ENCODE peak calls at places on chromosomes 4 and X, in six cellular contexts. J is SK-N-SH, F is HCT116, C is neural progenitor cell, E is MM.1S, T is PC-3. D is an unnamed sample.

GRCh38 chr4:23888421-23889319 is 1.2 kb downstream of the PPARGC1A start:
- DNase-seq in J (peak; percentile 66), T (no peak), F (no peak), C (peak; percentile 29), E (peak; percentile 21), D (no peak)

GRCh38 chr4:80070880-80071620 is 2.0 kb downstream of the ANTXR2 start:
- DNase-seq in T (peak; percentile 34), J (no peak), C (no peak), E (no peak), F (no peak), D (no peak)

GRCh38 chr4:107870236-107870635 is 45.5 kb downstream of the SGMS2 start:
- DNase-seq in J (no peak), E (no peak), T (no peak), C (no peak), F (no peak), D (no peak)

GRCh38 chrX:20363003-20363674 is 96.4 kb upstream of the RPS6KA3 start:
- DNase-seq in J (no peak), E (no peak), F (no peak), T (no peak), C (no peak), D (no peak)

GRCh38 chr4:187387709-187388108 is 607.9 kb upstream of the ZFP42 start:
- DNase-seq in F (no peak), C (no peak), E (no peak), J (no peak), T (peak; percentile 61), D (no peak)

GRCh38 chr4:72496119-72496518 is 72.9 kb downstream of the ADAMTS3 start:
- DNase-seq in C (no peak), F (no peak), J (no peak), T (peak; percentile 71), E (no peak), D (no peak)

GRCh38 chr4:13162886-13163285 is 321.3 kb downstream of the RAB28 start:
- DNase-seq in E (no peak), C (no peak), J (no peak), F (no peak), T (peak; percentile 38), D (no peak)

GRCh38 chrX:295136-295535 is 14.0 kb downstream of the PLCXD1 start:
- DNase-seq in C (no peak), E (no peak), T (no peak), J (no peak), F (no peak), D (no peak)

GRCh38 chr4:188299161-188299560 is 159.9 kb downstream of the TRIML1 start:
- DNase-seq in J (no peak), C (no peak), F (no peak), T (no peak), E (no peak), D (no peak)

GRCh38 chr4:46999584-46999983 is 6.2 kb upstream of the GABRA4 start:
- DNase-seq in J (no peak), C (no peak), E (no peak), F (no peak), T (no peak), D (no peak)

GRCh38 chr4:114093221-114093715 is 113.8 kb upstream of the ARSJ start:
- DNase-seq in F (no peak), C (no peak), E (no peak), T (no peak), J (no peak), D (no peak)

GRCh38 chr4:2289955-2290333 is 28.0 kb upstream of the MXD4 start:
- DNase-seq in F (no peak), E (no peak), J (no peak), T (no peak), C (no peak), D (no peak)
- H2AFZ ChIP-seq in F (no peak overlapping the region), E (no peak overlapping the region), J (no peak overlapping the region), T (no peak overlapping the region), C (no peak overlapping the region), D (no peak overlapping the region)

DNA sequence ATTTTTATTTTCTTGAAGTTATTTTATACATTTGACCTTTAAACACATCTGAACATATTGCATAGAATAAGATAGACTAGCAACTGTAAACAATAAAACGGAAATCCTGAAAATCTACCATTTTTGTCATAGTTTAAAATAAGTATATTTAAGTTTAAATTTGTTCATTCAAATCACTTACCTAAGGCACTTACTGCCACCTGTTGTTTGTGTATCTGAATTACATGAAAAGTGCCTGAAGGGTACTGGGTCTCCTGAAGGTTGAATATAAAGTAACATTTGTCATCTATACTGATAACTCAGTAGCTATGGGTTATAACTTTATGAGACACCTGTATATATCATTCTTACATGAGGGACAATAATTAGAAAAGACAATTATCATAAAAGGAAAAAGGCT is 38.6 kb downstream of the TRPC5 start:
- DNase-seq in T (peak; percentile 52), E (peak; percentile 50), J (peak; percentile 14), C (peak; percentile 64), F (peak; percentile 12), D (peak; percentile 2)
- TF ChIP-seq EZH2phosphoT487 in T (no peak), E (no peak), J (no peak), C (no peak), F (no peak), D (no peak)

GRCh38 chrX:102085706-102086105 is 39.8 kb upstream of the TCEAL2 start:
- DNase-seq in C (no peak), J (no peak), T (no peak), E (no peak), F (no peak), D (no peak)
- H3K9me3 ChIP-seq in C (peaks cover 3% of the 10 kb centered on the region), J (no peaks in the 10 kb centered on the region), T (no peaks in the 10 kb centered on the region), E (no peaks in the 10 kb centered on the region), F (no peaks in the 10 kb centered on the region), D (no peaks in the 10 kb centered on the region)

DNA sequence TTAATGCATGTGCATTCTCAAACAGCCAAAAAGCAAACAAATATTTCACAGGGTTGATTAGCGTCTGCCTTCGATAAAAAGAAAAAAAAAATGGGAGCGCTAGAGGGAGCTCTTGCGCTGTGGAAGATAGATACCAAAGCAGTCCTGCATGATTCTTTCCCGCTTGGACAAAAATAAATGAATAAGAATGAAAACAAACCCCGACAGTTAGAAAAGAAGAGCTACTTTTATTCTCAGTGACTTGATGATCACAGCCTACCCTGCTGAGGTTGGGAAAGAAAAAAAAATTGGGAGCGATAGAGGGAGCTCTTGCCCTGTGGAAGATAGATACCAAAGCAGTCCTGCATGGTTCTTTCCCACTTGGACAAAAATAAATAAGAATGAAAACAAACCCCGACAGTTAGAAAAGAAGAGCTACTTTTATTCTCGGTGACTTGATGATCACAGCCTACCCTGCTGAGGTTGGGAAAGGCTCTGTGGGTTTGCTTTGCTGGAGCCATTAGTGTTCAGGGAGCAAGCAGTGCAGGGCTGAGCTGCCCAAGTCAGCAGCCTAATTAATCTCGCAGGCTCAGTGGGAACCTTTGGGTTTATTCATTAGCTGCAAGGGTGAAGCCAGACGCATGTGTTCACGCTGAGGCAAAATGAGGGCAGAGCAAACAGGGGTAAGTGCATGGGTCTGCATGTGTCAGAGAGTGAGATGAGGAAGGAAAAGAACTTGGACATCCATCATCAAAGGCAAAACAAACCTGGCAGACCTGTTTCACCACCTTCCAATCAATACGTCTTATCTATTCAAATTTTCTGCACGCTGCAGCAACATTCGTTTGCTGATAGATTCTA is 249.3 kb upstream of the PRKX start:
- DNase-seq in J (peak; percentile 18), T (peak; percentile 64), E (peak; percentile 34), F (no peak), C (peak; percentile 68), D (peak; percentile 25)
- H2AFZ ChIP-seq in J (no peak overlapping the region), T (peak overlapping the region; percentile 55), E (peak overlapping the region; percentile 11), F (no peak overlapping the region), C (peak overlapping the region; percentile 94), D (peak overlapping the region; percentile 25)